ENCODE peak calls at places on chromosomes 16 and 17, in eight cellular contexts. U is ovary, Y is A549, E is glutamatergic neuron, K is IMR-90, P is GM13977, X is kidney epithelial cell, I is cardiac muscle cell. O is an unnamed sample.

GRCh38 chr17:59607817-59608403 is 11.8 kb upstream of the CLTC start:
- DNase-seq in U (no peak), Y (no peak), E (peak; percentile 55), K (no peak), P (no peak), X (no peak), I (peak; percentile 19), O (peak; percentile 18)

GRCh38 chr16:88088161-88088581 is 136.9 kb downstream of the BANP start:
- DNase-seq in U (peak; percentile 56), Y (no peak), E (no peak), K (peak; percentile 42), P (no peak), X (no peak), I (no peak), O (no peak)

GRCh38 chr17:6461246-6461645 is 17.0 kb downstream of the PIMREG start:
- DNase-seq in U (no peak), Y (no peak), E (no peak), K (no peak), P (no peak), X (no peak), I (no peak), O (no peak)

GRCh38 chr17:9218911-9219310 is 197.6 kb downstream of the NTN1 start:
- DNase-seq in U (no peak), Y (no peak), E (no peak), K (no peak), P (no peak), X (no peak), I (no peak), O (no peak)

GRCh38 chr17:17906418-17907215 is 65.6 kb downstream of the TOM1L2 start:
- DNase-seq in U (no peak), Y (no peak), E (no peak), K (no peak), P (no peak), X (no peak), I (no peak), O (no peak)

GRCh38 chr17:77489898-77490265 is 349.1 kb downstream of the SEC14L1 start:
- DNase-seq in U (peak; percentile 67), Y (no peak), E (peak; percentile 28), K (no peak), P (no peak), X (no peak), I (no peak), O (no peak)

GRCh38 chr16:58459344-58460218 is 40.4 kb upstream of the NDRG4 start:
- DNase-seq in U (no peak), Y (peak; percentile 68), E (no peak), K (peak; percentile 43), P (no peak), X (peak; percentile 85), I (no peak), O (no peak)

GRCh38 chr17:68775338-68775737 is 174.2 kb upstream of the FAM20A start:
- DNase-seq in U (no peak), Y (no peak), E (no peak), K (no peak), P (no peak), X (no peak), I (no peak), O (no peak)

GRCh38 chr17:20993863-20994778 is 48.7 kb downstream of the USP22 start:
- DNase-seq in U (no peak), Y (no peak), E (no peak), K (no peak), P (no peak), X (no peak), I (no peak), O (no peak)

GRCh38 chr17:80364091-80364691 is 50.8 kb upstream of the ENDOV start:
- DNase-seq in U (peak; percentile 40), Y (peak; percentile 37), E (peak; percentile 55), K (no peak), P (no peak), X (no peak), I (peak; percentile 33), O (no peak)
- TF ChIP-seq CTCF in U (no peak), Y (peak; percentile 43), E (peak; percentile 27), K (peak; percentile 27), P (peak; percentile 46), X (peak; percentile 45), I (peak; percentile 31), O (peak; percentile 18)

GRCh38 chr17:55582910-55583309 is 71.7 kb upstream of the SMIM36 start:
- DNase-seq in U (no peak), Y (no peak), E (no peak), K (peak; percentile 49), P (no peak), X (no peak), I (no peak), O (no peak)

GRCh38 chr17:55587608-55588139 is 76.4 kb upstream of the SMIM36 start:
- DNase-seq in U (peak; percentile 60), Y (no peak), E (no peak), K (peak; percentile 65), P (no peak), X (no peak), I (no peak), O (no peak)

GRCh38 chr17:55584861-55585260 is 73.6 kb upstream of the SMIM36 start:
- DNase-seq in U (no peak), Y (no peak), E (no peak), K (no peak), P (no peak), X (no peak), I (no peak), O (no peak)

GRCh38 chr17:55584055-55584685 is 72.9 kb upstream of the SMIM36 start:
- DNase-seq in U (no peak), Y (no peak), E (no peak), K (peak; percentile 33), P (no peak), X (no peak), I (no peak), O (no peak)

DNA sequence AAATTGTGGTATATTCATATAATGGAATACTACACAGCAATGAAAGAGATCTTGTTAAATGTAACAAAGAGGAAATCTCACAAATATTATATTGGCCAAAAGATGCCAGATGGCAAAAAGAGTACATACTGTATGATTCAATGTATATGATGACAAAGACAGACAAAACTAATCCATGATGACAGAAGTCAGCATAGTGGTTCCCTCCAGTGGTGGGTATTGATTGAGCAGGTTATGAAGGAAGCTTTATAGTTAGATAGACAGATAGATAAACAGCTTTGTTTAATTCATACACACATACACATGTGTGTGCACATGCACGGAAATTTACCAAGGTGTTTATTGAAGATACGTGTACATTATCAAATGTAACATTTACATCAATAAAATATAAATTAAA is 74.4 kb upstream of the SMIM36 start:
- DNase-seq in U (no peak), Y (no peak), E (no peak), K (no peak), P (no peak), X (no peak), I (no peak), O (no peak)
- TF ChIP-seq CTCF in U (no peak), Y (no peak), E (no peak), K (no peak), P (peak; percentile 22), X (no peak), I (no peak), O (no peak)

GRCh38 chr16:57377080-57377841 is 5.0 kb downstream of the CX3CL1 start:
- DNase-seq in U (no peak), Y (peak; percentile 61), E (no peak), K (peak; percentile 85), P (peak; percentile 87), X (no peak), I (no peak), O (no peak)
- TF ChIP-seq CTCF in U (no peak), Y (no peak), E (no peak), K (no peak), P (peak; percentile 44), X (peak; percentile 17), I (no peak), O (no peak)

DNA sequence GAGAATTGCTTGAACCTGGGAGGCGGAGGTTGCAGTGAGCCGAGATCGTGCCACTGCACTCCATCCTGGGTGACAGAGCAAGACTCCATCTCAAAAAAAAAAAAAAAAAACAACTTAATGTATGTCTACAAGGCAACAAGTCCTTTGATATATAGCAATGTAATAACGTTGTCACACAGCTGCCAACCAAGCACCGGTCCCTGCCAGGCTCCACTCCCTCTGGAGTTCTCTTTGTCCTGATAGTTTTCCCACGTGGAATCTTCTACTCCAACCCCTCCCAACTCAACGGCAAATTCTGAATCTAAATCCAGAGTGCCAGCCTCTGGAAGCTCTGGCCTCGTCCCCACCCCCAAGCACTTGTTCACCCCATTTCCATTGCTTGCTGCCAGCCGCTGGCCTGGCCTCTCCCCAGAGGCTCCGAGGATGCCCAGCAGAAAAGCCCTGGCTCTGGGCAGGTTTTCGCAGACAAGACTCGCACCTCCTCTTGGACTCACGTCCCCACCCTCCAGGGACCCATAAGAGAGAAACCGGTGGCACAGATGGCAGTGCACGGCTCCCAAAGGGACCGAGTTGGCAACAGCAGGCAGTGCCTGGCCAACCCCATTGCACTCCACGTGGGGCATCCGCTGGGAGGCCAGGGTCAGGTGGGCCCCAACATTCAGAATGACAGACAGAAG is 15.9 kb upstream of the CBX2 start:
- DNase-seq in U (no peak), Y (no peak), E (no peak), K (no peak), P (no peak), X (no peak), I (no peak), O (no peak)
- TF ChIP-seq CTCF in U (no peak), Y (no peak), E (no peak), K (no peak), P (no peak), X (no peak), I (no peak), O (no peak)

GRCh38 chr17:61644800-61645774 is 54.1 kb upstream of the NACA2 start:
- DNase-seq in U (no peak), Y (no peak), E (no peak), K (no peak), P (no peak), X (no peak), I (no peak), O (no peak)

GRCh38 chr17:61641084-61641483 is 50.1 kb upstream of the NACA2 start:
- DNase-seq in U (no peak), Y (no peak), E (no peak), K (no peak), P (no peak), X (no peak), I (no peak), O (no peak)

GRCh38 chr17:61642768-61643167 is 51.7 kb upstream of the NACA2 start:
- DNase-seq in U (no peak), Y (no peak), E (no peak), K (no peak), P (no peak), X (no peak), I (no peak), O (no peak)

GRCh38 chr17:61639818-61640217 is 48.8 kb upstream of the NACA2 start:
- DNase-seq in U (no peak), Y (no peak), E (no peak), K (no peak), P (no peak), X (no peak), I (no peak), O (no peak)

DNA sequence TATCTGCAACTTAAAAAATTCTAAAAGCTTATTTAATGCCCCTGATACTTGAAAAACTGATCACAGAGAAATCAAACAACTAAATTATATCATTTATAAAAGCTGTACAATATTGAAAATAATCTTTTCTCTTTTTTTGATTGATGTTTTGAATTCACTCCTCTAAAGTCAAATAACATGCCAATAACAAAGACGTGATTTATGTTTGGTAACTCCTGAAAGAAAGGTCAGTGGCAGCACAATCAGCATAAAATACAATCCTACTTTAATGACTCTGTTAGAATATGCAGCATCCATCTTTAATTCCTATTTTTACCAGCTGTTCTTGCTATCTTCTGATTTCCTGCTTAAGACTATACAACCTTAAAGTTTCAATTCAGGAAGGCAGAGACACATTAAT is 50.7 kb upstream of the NACA2 start:
- DNase-seq in U (no peak), Y (no peak), E (no peak), K (no peak), P (no peak), X (no peak), I (no peak), O (no peak)
- TF ChIP-seq CTCF in U (no peak), Y (no peak), E (no peak), K (no peak), P (no peak), X (no peak), I (no peak), O (no peak)